ENCODE peak calls at places on chromosomes 4 and X, in four cellular contexts. J, N, G and Y are unnamed samples.

GRCh38 chr4:8090312-8090711 is 68.3 kb downstream of the ABLIM2 start:
- DNase-seq in J (no peak), G (no peak), N (no peak), Y (no peak)

GRCh38 chr4:164734476-164734875 is 19.5 kb upstream of the SMIM31 start:
- DNase-seq in G (no peak), N (no peak), J (no peak), Y (no peak)

GRCh38 chr4:52594961-52595360 is 64.1 kb downstream of the USP46 start:
- DNase-seq in N (no peak), G (no peak), J (no peak), Y (no peak)

GRCh38 chrX:131279617-131280016 is 9.5 kb downstream of the IGSF1 start:
- DNase-seq in G (no peak), N (no peak), J (no peak), Y (no peak)

GRCh38 chr4:121127100-121127499 is 37.0 kb downstream of the TNIP3 start:
- DNase-seq in N (no peak), G (no peak), J (no peak), Y (no peak)

GRCh38 chrX:20267924-20268701 is 1.4 kb upstream of the RPS6KA3 start:
- DNase-seq in G (no peak), N (peak; percentile 22), J (no peak), Y (peak; percentile 4)

GRCh38 chrX:128805236-128805635 is 718.1 kb downstream of the SMARCA1 start:
- DNase-seq in J (no peak), G (no peak), N (no peak), Y (no peak)

GRCh38 chrX:107429090-107429489 is 20.4 kb upstream of the FRMPD3 start:
- DNase-seq in N (no peak), G (no peak), J (no peak), Y (peak; percentile 35)

GRCh38 chr4:89056953-89057398 is at the start of gene FAM13A:
- DNase-seq in J (no peak), G (peak; percentile 87), N (no peak), Y (peak; percentile 74)

GRCh38 chrX:46574337-46574940 is 874 bp downstream of the CHST7 start:
- DNase-seq in J (no peak), G (no peak), N (no peak), Y (peak; percentile 12)

GRCh38 chr4:64539234-64539849 is 130.1 kb upstream of the TECRL start:
- DNase-seq in J (no peak), G (peak; percentile 36), N (peak; percentile 54), Y (peak; percentile 69)

GRCh38 chrX:7132335-7133035 is 15.0 kb upstream of the STS start:
- DNase-seq in N (peak; percentile 16), J (no peak), G (no peak), Y (peak; percentile 99)

GRCh38 chrX:34956915-34957314 is 14.3 kb downstream of the FAM47B start:
- DNase-seq in J (no peak), N (no peak), G (no peak), Y (peak; percentile 7)

GRCh38 chr4:78652282-78652876 is 100.8 kb downstream of the ANXA3 start:
- DNase-seq in J (no peak), G (no peak), N (no peak), Y (no peak)

GRCh38 chr4:37244583-37245390 is at the start of gene NWD2:
- DNase-seq in J (no peak), G (no peak), N (peak; percentile 29), Y (peak; percentile 32)

GRCh38 chrX:3244955-3245354 is 101.5 kb downstream of the MXRA5 start:
- DNase-seq in N (no peak), G (no peak), J (no peak), Y (no peak)

GRCh38 chr4:53920116-53920515 is 144.3 kb downstream of the CHIC2 start:
- DNase-seq in G (no peak), N (no peak), J (no peak), Y (no peak)

GRCh38 chr4:100797791-100798190 is 280.0 kb upstream of the EMCN start:
- DNase-seq in G (no peak), J (no peak), N (no peak), Y (no peak)

GRCh38 chr4:110614981-110615365 is 7.9 kb downstream of the PITX2 start:
- DNase-seq in J (no peak), N (no peak), G (no peak), Y (no peak)

GRCh38 chrX:73289039-73289438 is 74.4 kb upstream of the NAP1L2 start:
- DNase-seq in N (no peak), J (no peak), G (no peak), Y (no peak)

GRCh38 chr4:83875437-83875836 is 339.5 kb downstream of the GPAT3 start:
- DNase-seq in N (no peak), G (no peak), J (no peak), Y (no peak)

GRCh38 chrX:13933352-13933751 is 96.3 kb downstream of the GEMIN8 start:
- DNase-seq in J (no peak), N (no peak), G (no peak), Y (no peak)